ENCODE peak calls at places on chromosomes 12 and 14, in five cellular contexts. Y, I, E, M and R are unnamed samples.

GRCh38 chr14:90539996-90540395 is 143.2 kb downstream of the CALM1 start:
- DNase-seq in Y (no peak), I (no peak), E (no peak), M (no peak), R (no peak)

GRCh38 chr12:100593490-100593889 is 20.0 kb downstream of the GAS2L3 start:
- DNase-seq in Y (no peak), I (peak; percentile 16), E (no peak), M (no peak), R (no peak)

GRCh38 chr14:94079891-94080605 is 954 bp downstream of the DDX24 start:
- DNase-seq in Y (no peak), I (peak; percentile 8), E (no peak), M (no peak), R (no peak)

GRCh38 chr12:123491481-123491880 is 33.5 kb downstream of the SNRNP35 start:
- DNase-seq in Y (no peak), I (no peak), E (no peak), M (no peak), R (no peak)

GRCh38 chr14:102772781-102773570 is 4.3 kb upstream of the TRAF3 start:
- DNase-seq in Y (no peak), I (peak; percentile 54), E (no peak), M (no peak), R (no peak)

GRCh38 chr12:25276199-25276937 is 25.6 kb upstream of the KRAS start:
- DNase-seq in Y (peak; percentile 57), I (peak; percentile 93), E (no peak), M (no peak), R (no peak)

GRCh38 chr14:35934499-35934898 is 108.4 kb downstream of the BRMS1L start:
- DNase-seq in Y (no peak), I (no peak), E (no peak), M (no peak), R (no peak)

GRCh38 chr12:7557227-7557626 is 53.6 kb upstream of the CD163 start:
- DNase-seq in Y (no peak), I (no peak), E (no peak), M (no peak), R (no peak)

GRCh38 chr14:23550827-23551265 is 719 bp downstream of the ZFHX2 start:
- DNase-seq in Y (no peak), I (no peak), E (no peak), M (no peak), R (peak; percentile 50)

GRCh38 chr12:28869197-28869596 is 279.9 kb upstream of the FAR2 start:
- DNase-seq in Y (no peak), I (peak; percentile 90), E (no peak), M (no peak), R (no peak)

GRCh38 chr12:129790331-129790730 is 113.5 kb downstream of the TMEM132D start:
- DNase-seq in Y (no peak), I (no peak), E (no peak), M (no peak), R (no peak)

GRCh38 chr14:68547305-68548193 is 245.3 kb downstream of the ZFP36L1 start:
- DNase-seq in Y (peak; percentile 87), I (peak; percentile 98), E (no peak), M (peak; percentile 81), R (no peak)

GRCh38 chr12:39839072-39839471 is 219.5 kb upstream of the ABCD2 start:
- DNase-seq in Y (no peak), I (no peak), E (no peak), M (no peak), R (no peak)

GRCh38 chr12:64610660-64611429 is 550 bp downstream of the RASSF3 start:
- DNase-seq in Y (peak; percentile 58), I (peak; percentile 78), E (peak; percentile 51), M (no peak), R (peak; percentile 72)

GRCh38 chr12:26728205-26729050 is 104.6 kb downstream of the ITPR2 start:
- DNase-seq in Y (no peak), I (no peak), E (no peak), M (no peak), R (no peak)

GRCh38 chr12:4829793-4830162 is 79.9 kb upstream of the KCNA1 start:
- DNase-seq in Y (no peak), I (no peak), E (no peak), M (no peak), R (no peak)

GRCh38 chr14:62015248-62015647 is 253.0 kb downstream of the SNAPC1 start:
- DNase-seq in Y (no peak), I (no peak), E (no peak), M (no peak), R (no peak)

GRCh38 chr12:68960162-68960501 is 27.2 kb upstream of the CPM start:
- DNase-seq in Y (no peak), I (peak; percentile 8), E (no peak), M (no peak), R (no peak)

GRCh38 chr14:105075364-105076295 is 10.4 kb upstream of the GPR132 start:
- DNase-seq in Y (no peak), I (peak; percentile 51), E (no peak), M (no peak), R (peak; percentile 68)
- H3K4me3 ChIP-seq in Y (no peak overlapping the region), I (no peak overlapping the region), E (no peak overlapping the region), M (no peak overlapping the region), R (peak overlapping the region; percentile 43)

GRCh38 chr14:75454963-75455546 is 27.2 kb downstream of the JDP2 start:
- DNase-seq in Y (peak; percentile 81), I (peak; percentile 87), E (no peak), M (no peak), R (peak; percentile 68)
- H3K4me1 ChIP-seq in Y (peaks cover 54% of the 10 kb centered on the region), I (peaks cover 67% of the 10 kb centered on the region), E (peaks cover 37% of the 10 kb centered on the region), M (peaks cover 84% of the 10 kb centered on the region), R (peaks cover 100% of the 10 kb centered on the region)

DNA sequence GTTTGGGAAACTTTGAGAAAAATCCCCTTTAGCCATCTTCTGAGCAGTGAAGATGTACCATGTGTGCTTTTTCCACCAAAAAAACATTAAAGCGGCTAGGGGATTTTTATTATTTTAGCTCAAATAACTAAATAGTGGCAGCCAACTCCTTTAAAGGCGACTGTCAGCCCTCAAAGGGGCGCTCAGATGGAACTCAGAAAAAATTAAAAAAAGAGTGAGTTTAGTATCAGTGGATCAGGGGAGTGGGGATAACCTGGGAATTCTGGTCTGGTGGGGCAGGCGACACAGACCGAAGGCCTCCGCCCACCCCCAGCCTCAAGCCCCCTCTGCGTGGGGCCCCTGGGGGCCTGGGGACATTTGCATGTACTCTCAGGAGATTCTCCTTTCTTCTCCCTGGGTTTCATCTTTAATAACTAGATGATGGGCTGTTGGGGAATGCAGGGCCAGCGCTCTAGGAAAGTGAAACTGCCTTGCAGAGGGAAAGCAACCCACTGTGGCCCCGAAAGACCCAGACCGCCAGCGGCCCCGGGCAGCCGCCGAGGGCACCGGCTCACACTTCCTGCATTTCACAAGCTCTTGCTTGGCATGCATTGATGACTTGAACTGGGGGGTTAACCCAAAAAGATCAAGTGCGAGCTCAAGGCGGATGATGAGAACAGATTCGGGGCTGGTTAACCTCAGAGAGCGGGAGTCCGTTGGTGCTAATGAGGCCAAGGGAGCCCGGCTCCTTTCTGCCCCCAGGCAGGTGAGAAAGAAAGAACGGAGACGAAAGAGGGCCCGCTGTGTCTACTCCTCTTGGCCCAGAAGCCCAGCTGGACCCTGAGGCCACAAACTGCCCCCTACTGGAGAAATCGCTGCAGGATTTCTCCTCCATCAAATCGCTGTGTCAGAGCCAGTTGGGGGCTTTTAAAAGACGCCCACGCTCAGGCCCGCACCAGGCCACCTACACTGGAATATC is 7.3 kb upstream of the BATF start:
- DNase-seq in Y (no peak), I (no peak), E (no peak), M (no peak), R (peak; percentile 26)
- H3K4me3 ChIP-seq in Y (no peak overlapping the region), I (no peak overlapping the region), E (no peak overlapping the region), M (peak overlapping the region; percentile 67), R (peak overlapping the region; percentile 48)

DNA sequence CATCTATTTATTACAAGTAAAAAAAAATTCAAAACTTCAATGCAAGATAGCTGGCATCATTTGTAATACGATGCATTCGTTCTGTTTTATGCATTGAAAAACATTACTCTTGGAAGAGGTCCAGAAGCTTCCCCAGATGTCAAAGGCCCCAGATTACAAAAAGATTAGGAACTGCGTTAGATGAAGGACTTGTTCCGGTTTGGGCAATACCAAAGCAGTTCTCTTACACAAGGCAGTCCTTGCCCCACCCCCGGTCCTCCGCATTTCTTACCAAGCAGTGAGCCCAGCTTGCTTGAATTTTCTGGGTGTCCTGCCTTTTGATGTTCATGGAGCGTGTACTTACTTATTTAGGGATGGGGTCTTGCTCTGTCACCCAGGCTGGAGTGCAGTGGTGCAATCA is 4.8 kb upstream of the HVCN1 start:
- DNase-seq in Y (no peak), I (no peak), E (no peak), M (no peak), R (peak; percentile 37)
- H3K4me1 ChIP-seq in Y (no peaks in the 10 kb centered on the region), I (peaks cover 12% of the 10 kb centered on the region), E (no peaks in the 10 kb centered on the region), M (peaks cover 6% of the 10 kb centered on the region), R (peaks cover 34% of the 10 kb centered on the region)